ENCODE peak calls at places on chromosomes 6 and 20, in seven cellular contexts. One of them, this sample, is unnamed.

GRCh38 chr6:52385074-52385473 is 23.1 kb downstream of the PAQR8 start:
- DNase-seq in natural killer cell: no peak
- DNase-seq in endothelial cell: no peak
- DNase-seq in fibroblast of pulmonary artery: no peak
- DNase-seq in left ventricle myocardium inferior: no peak
- DNase-seq in GM13977: no peak
- DNase-seq in pancreas: no peak
- DNase-seq in this sample: no peak

GRCh38 chr6:90086517-90086916 is 192.2 kb downstream of the GJA10 start:
- DNase-seq in natural killer cell: no peak
- DNase-seq in endothelial cell: no peak
- DNase-seq in fibroblast of pulmonary artery: no peak
- DNase-seq in left ventricle myocardium inferior: no peak
- DNase-seq in GM13977: no peak
- DNase-seq in pancreas: no peak
- DNase-seq in this sample: no peak

GRCh38 chr20:6976096-6976495 is 208.6 kb downstream of the BMP2 start:
- DNase-seq in natural killer cell: no peak
- DNase-seq in endothelial cell: no peak
- DNase-seq in fibroblast of pulmonary artery: no peak
- DNase-seq in left ventricle myocardium inferior: no peak
- DNase-seq in GM13977: no peak
- DNase-seq in pancreas: no peak
- DNase-seq in this sample: no peak

GRCh38 chr6:134422426-134423231 is 104.7 kb upstream of the SGK1 start:
- DNase-seq in natural killer cell: no peak
- DNase-seq in endothelial cell: no peak
- DNase-seq in fibroblast of pulmonary artery: peak; percentile 98
- DNase-seq in left ventricle myocardium inferior: no peak
- DNase-seq in GM13977: no peak
- DNase-seq in pancreas: no peak
- DNase-seq in this sample: peak; percentile 50

GRCh38 chr20:21739682-21740081 is 34.2 kb downstream of the PAX1 start:
- DNase-seq in natural killer cell: no peak
- DNase-seq in endothelial cell: no peak
- DNase-seq in fibroblast of pulmonary artery: no peak
- DNase-seq in left ventricle myocardium inferior: no peak
- DNase-seq in GM13977: no peak
- DNase-seq in pancreas: no peak
- DNase-seq in this sample: no peak

GRCh38 chr6:108546079-108547049 is 14.4 kb upstream of the FOXO3 start:
- DNase-seq in natural killer cell: no peak
- DNase-seq in endothelial cell: no peak
- DNase-seq in fibroblast of pulmonary artery: no peak
- DNase-seq in left ventricle myocardium inferior: no peak
- DNase-seq in GM13977: no peak
- DNase-seq in pancreas: no peak
- DNase-seq in this sample: no peak

GRCh38 chr20:10511507-10512231 is 76.6 kb downstream of the SLX4IP start:
- DNase-seq in natural killer cell: peak; percentile 76
- DNase-seq in endothelial cell: no peak
- DNase-seq in fibroblast of pulmonary artery: peak; percentile 97
- DNase-seq in left ventricle myocardium inferior: peak; percentile 66
- DNase-seq in GM13977: peak; percentile 73
- DNase-seq in pancreas: peak; percentile 48
- DNase-seq in this sample: peak; percentile 95

GRCh38 chr20:24684421-24684871 is 215.0 kb downstream of the SYNDIG1 start:
- DNase-seq in natural killer cell: no peak
- DNase-seq in endothelial cell: no peak
- DNase-seq in fibroblast of pulmonary artery: no peak
- DNase-seq in left ventricle myocardium inferior: no peak
- DNase-seq in GM13977: no peak
- DNase-seq in pancreas: no peak
- DNase-seq in this sample: no peak

GRCh38 chr20:38386004-38386403 is 39.7 kb downstream of the LBP start:
- DNase-seq in natural killer cell: no peak
- DNase-seq in endothelial cell: no peak
- DNase-seq in fibroblast of pulmonary artery: no peak
- DNase-seq in left ventricle myocardium inferior: no peak
- DNase-seq in GM13977: no peak
- DNase-seq in pancreas: no peak
- DNase-seq in this sample: no peak

GRCh38 chr6:34391023-34391485 is 1.4 kb downstream of the NUDT3 start:
- DNase-seq in natural killer cell: no peak
- DNase-seq in endothelial cell: no peak
- DNase-seq in fibroblast of pulmonary artery: peak; percentile 87
- DNase-seq in left ventricle myocardium inferior: peak; percentile 27
- DNase-seq in GM13977: peak; percentile 20
- DNase-seq in pancreas: no peak
- DNase-seq in this sample: no peak

GRCh38 chr6:5763407-5763806 is 243.3 kb downstream of the NRN1 start:
- DNase-seq in natural killer cell: no peak
- DNase-seq in endothelial cell: no peak
- DNase-seq in fibroblast of pulmonary artery: no peak
- DNase-seq in left ventricle myocardium inferior: no peak
- DNase-seq in GM13977: no peak
- DNase-seq in pancreas: no peak
- DNase-seq in this sample: no peak

GRCh38 chr6:96394727-96395126 is 126.9 kb upstream of the UFL1 start:
- DNase-seq in natural killer cell: no peak
- DNase-seq in endothelial cell: peak; percentile 5
- DNase-seq in fibroblast of pulmonary artery: no peak
- DNase-seq in left ventricle myocardium inferior: no peak
- DNase-seq in GM13977: no peak
- DNase-seq in pancreas: no peak
- DNase-seq in this sample: no peak

GRCh38 chr20:57476073-57476526 is 48.8 kb downstream of the CTCFL start:
- DNase-seq in natural killer cell: no peak
- DNase-seq in endothelial cell: no peak
- DNase-seq in fibroblast of pulmonary artery: no peak
- DNase-seq in left ventricle myocardium inferior: no peak
- DNase-seq in GM13977: no peak
- DNase-seq in pancreas: no peak
- DNase-seq in this sample: no peak

GRCh38 chr6:159819932-159820640 is 20.0 kb downstream of the PNLDC1 start:
- DNase-seq in natural killer cell: no peak
- DNase-seq in endothelial cell: no peak
- DNase-seq in fibroblast of pulmonary artery: no peak
- DNase-seq in left ventricle myocardium inferior: no peak
- DNase-seq in GM13977: peak; percentile 51
- DNase-seq in pancreas: no peak
- DNase-seq in this sample: no peak

GRCh38 chr6:100217641-100218040 is 223.6 kb upstream of the MCHR2 start:
- DNase-seq in natural killer cell: no peak
- DNase-seq in endothelial cell: no peak
- DNase-seq in fibroblast of pulmonary artery: no peak
- DNase-seq in left ventricle myocardium inferior: no peak
- DNase-seq in GM13977: no peak
- DNase-seq in pancreas: no peak
- DNase-seq in this sample: no peak

DNA sequence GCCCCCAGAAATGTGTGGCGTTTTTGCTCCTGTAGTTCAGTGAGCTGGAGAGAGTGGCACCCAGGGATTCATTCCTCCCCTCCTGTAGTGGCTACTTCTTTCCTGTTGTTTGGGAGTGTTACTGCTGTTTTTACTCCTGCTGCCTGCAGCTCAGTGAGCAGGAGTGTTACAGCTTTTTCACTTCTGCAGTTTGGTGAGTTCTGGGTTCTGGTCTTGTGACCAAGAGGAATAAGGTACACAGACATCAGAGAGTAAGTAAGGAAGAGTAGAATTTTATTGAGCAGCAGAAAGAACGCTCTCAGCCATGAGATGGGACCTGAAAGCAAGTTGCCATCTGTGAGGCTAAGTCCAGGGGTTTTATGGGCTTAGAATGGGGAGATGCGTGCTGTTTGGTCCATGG is 966.3 kb upstream of the CITED2 start:
- DNase-seq in natural killer cell: no peak
- DNase-seq in endothelial cell: no peak
- DNase-seq in fibroblast of pulmonary artery: no peak
- DNase-seq in left ventricle myocardium inferior: no peak
- DNase-seq in GM13977: no peak
- DNase-seq in pancreas: no peak
- DNase-seq in this sample: no peak
- TF ChIP-seq CTCF in natural killer cell: no peak
- TF ChIP-seq CTCF in endothelial cell: no peak
- TF ChIP-seq CTCF in fibroblast of pulmonary artery: no peak
- TF ChIP-seq CTCF in left ventricle myocardium inferior: no peak
- TF ChIP-seq CTCF in GM13977: no peak
- TF ChIP-seq CTCF in pancreas: no peak
- TF ChIP-seq CTCF in this sample: no peak

GRCh38 chr6:166744654-166745134 is 117.6 kb upstream of the RPS6KA2 start:
- DNase-seq in natural killer cell: no peak
- DNase-seq in endothelial cell: no peak
- DNase-seq in fibroblast of pulmonary artery: no peak
- DNase-seq in left ventricle myocardium inferior: no peak
- DNase-seq in GM13977: no peak
- DNase-seq in pancreas: no peak
- DNase-seq in this sample: no peak

GRCh38 chr6:166747644-166748595 is 120.9 kb upstream of the RPS6KA2 start:
- DNase-seq in natural killer cell: no peak
- DNase-seq in endothelial cell: no peak
- DNase-seq in fibroblast of pulmonary artery: peak; percentile 5
- DNase-seq in left ventricle myocardium inferior: no peak
- DNase-seq in GM13977: no peak
- DNase-seq in pancreas: no peak
- DNase-seq in this sample: no peak

GRCh38 chr6:166743925-166744653 is 117.0 kb upstream of the RPS6KA2 start:
- DNase-seq in natural killer cell: no peak
- DNase-seq in endothelial cell: no peak
- DNase-seq in fibroblast of pulmonary artery: no peak
- DNase-seq in left ventricle myocardium inferior: no peak
- DNase-seq in GM13977: no peak
- DNase-seq in pancreas: no peak
- DNase-seq in this sample: no peak

GRCh38 chr6:166743415-166743814 is 116.4 kb upstream of the RPS6KA2 start:
- DNase-seq in natural killer cell: no peak
- DNase-seq in endothelial cell: no peak
- DNase-seq in fibroblast of pulmonary artery: no peak
- DNase-seq in left ventricle myocardium inferior: no peak
- DNase-seq in GM13977: no peak
- DNase-seq in pancreas: no peak
- DNase-seq in this sample: no peak

DNA sequence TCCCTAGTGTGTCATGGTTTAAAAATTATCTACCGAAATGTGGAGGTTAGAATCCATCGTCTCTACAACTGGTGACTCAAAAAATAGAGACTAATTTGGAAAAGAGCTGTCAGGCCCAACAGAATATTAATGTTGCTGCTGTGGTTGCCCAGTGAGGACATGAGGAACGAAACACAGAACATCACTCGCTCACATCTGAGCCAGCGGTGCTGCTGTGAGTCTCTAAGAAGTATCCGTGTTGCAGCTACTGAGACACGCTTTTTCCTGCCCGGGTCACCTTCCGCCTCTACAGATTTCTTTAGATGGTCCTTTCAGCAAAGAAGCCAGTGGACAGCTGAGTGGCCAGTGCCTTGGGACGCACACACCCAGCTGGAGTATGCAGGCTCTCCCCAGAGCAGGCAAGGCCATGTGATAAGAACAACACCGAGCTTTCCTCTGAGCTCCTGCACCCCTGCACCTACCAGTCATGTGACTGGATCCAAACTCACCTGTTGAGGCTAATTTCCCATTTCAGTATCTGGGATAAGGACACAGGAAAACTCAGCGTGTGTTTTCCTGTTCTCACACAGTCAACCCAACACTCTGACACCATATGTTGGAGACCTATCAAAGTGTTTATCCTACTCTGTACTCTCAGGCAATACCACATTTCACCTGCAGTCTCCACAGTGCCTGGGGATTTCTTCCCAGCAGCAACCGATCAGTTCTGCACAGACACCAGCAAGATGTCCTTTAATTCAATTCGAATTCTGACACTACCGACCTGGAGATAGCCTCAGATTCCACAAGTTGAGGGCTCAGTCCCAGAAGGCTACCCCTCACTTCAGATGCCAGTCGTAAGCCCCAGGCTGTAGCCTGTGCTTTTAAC is 119.0 kb upstream of the RPS6KA2 start:
- DNase-seq in natural killer cell: no peak
- DNase-seq in endothelial cell: no peak
- DNase-seq in fibroblast of pulmonary artery: no peak
- DNase-seq in left ventricle myocardium inferior: no peak
- DNase-seq in GM13977: no peak
- DNase-seq in pancreas: no peak
- DNase-seq in this sample: no peak
- TF ChIP-seq CTCF in natural killer cell: no peak
- TF ChIP-seq CTCF in endothelial cell: no peak
- TF ChIP-seq CTCF in fibroblast of pulmonary artery: no peak
- TF ChIP-seq CTCF in left ventricle myocardium inferior: no peak
- TF ChIP-seq CTCF in GM13977: no peak
- TF ChIP-seq CTCF in pancreas: no peak
- TF ChIP-seq CTCF in this sample: no peak

GRCh38 chr6:160863782-160864181 is 127.8 kb upstream of the MAP3K4 start:
- DNase-seq in natural killer cell: no peak
- DNase-seq in endothelial cell: no peak
- DNase-seq in fibroblast of pulmonary artery: no peak
- DNase-seq in left ventricle myocardium inferior: no peak
- DNase-seq in GM13977: no peak
- DNase-seq in pancreas: no peak
- DNase-seq in this sample: no peak

GRCh38 chr6:160858886-160859285 is 132.7 kb upstream of the MAP3K4 start:
- DNase-seq in natural killer cell: no peak
- DNase-seq in endothelial cell: no peak
- DNase-seq in fibroblast of pulmonary artery: no peak
- DNase-seq in left ventricle myocardium inferior: no peak
- DNase-seq in GM13977: no peak
- DNase-seq in pancreas: no peak
- DNase-seq in this sample: no peak

GRCh38 chr6:160859822-160860221 is 131.7 kb upstream of the MAP3K4 start:
- DNase-seq in natural killer cell: no peak
- DNase-seq in endothelial cell: no peak
- DNase-seq in fibroblast of pulmonary artery: no peak
- DNase-seq in left ventricle myocardium inferior: no peak
- DNase-seq in GM13977: no peak
- DNase-seq in pancreas: no peak
- DNase-seq in this sample: no peak

DNA sequence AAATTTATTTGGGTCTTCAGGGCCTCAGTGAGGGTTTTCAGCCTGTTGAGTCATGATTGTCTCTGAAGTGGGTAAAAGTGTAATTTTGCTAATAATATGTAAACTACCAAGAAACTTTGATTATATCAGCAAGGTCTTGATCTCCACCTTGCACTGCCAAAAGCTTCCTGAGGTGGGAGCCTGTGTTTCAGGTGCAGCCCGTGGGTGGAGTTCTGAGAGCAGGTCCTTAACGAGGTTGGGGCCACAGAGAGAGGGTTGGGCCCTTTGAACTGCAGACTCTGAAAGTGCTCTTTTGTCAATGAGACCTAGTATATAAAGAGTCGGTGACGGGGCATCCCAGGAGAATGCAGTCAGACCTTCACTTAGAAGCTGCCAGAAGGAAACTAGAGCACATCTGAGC is 129.7 kb upstream of the MAP3K4 start:
- DNase-seq in natural killer cell: no peak
- DNase-seq in endothelial cell: no peak
- DNase-seq in fibroblast of pulmonary artery: no peak
- DNase-seq in left ventricle myocardium inferior: no peak
- DNase-seq in GM13977: no peak
- DNase-seq in pancreas: no peak
- DNase-seq in this sample: no peak
- TF ChIP-seq CTCF in natural killer cell: no peak
- TF ChIP-seq CTCF in endothelial cell: no peak
- TF ChIP-seq CTCF in fibroblast of pulmonary artery: no peak
- TF ChIP-seq CTCF in left ventricle myocardium inferior: no peak
- TF ChIP-seq CTCF in GM13977: no peak
- TF ChIP-seq CTCF in pancreas: no peak
- TF ChIP-seq CTCF in this sample: no peak

GRCh38 chr6:75563032-75563431 is 38.6 kb upstream of the SENP6 start:
- DNase-seq in natural killer cell: no peak
- DNase-seq in endothelial cell: no peak
- DNase-seq in fibroblast of pulmonary artery: peak; percentile 57
- DNase-seq in left ventricle myocardium inferior: no peak
- DNase-seq in GM13977: peak; percentile 27
- DNase-seq in pancreas: no peak
- DNase-seq in this sample: no peak
- TF ChIP-seq CTCF in natural killer cell: no peak
- TF ChIP-seq CTCF in endothelial cell: peak; percentile 22
- TF ChIP-seq CTCF in fibroblast of pulmonary artery: peak; percentile 59
- TF ChIP-seq CTCF in left ventricle myocardium inferior: peak; percentile 12
- TF ChIP-seq CTCF in GM13977: peak; percentile 58
- TF ChIP-seq CTCF in pancreas: no peak
- TF ChIP-seq CTCF in this sample: peak; percentile 30

This sample was measured in CD14-positive monocyte.